ENCODE peak calls at places on chromosomes 7 and 10, in six cellular contexts. One of them, this sample, is unnamed.

GRCh38 chr10:65751218-65751617 is 1174.6 kb upstream of the LRRTM3 start:
- DNase-seq in GM23338: no peak
- DNase-seq in SK-N-SH: no peak
- DNase-seq in HCT116: no peak
- DNase-seq in HepG2: peak; percentile 36
- DNase-seq in GM12878: no peak
- DNase-seq in this sample: no peak

GRCh38 chr7:158017226-158018060 is 570.2 kb downstream of the PTPRN2 start:
- DNase-seq in HCT116: no peak
- DNase-seq in HepG2: no peak
- DNase-seq in GM23338: no peak
- DNase-seq in GM12878: no peak
- DNase-seq in SK-N-SH: no peak
- DNase-seq in this sample: no peak

GRCh38 chr7:34991938-34992840 is 45.1 kb downstream of the DPY19L1 start:
- DNase-seq in SK-N-SH: no peak
- DNase-seq in GM12878: peak; percentile 23
- DNase-seq in HCT116: peak; percentile 39
- DNase-seq in GM23338: no peak
- DNase-seq in HepG2: no peak
- DNase-seq in this sample: no peak

GRCh38 chr7:127447326-127447945 is 54.9 kb upstream of the ZNF800 start:
- DNase-seq in HCT116: peak; percentile 74
- DNase-seq in GM12878: peak; percentile 28
- DNase-seq in HepG2: peak; percentile 64
- DNase-seq in SK-N-SH: peak; percentile 42
- DNase-seq in GM23338: peak; percentile 94
- DNase-seq in this sample: peak; percentile 25

GRCh38 chr10:70426835-70427234 is 14.6 kb downstream of the NODAL start:
- DNase-seq in HCT116: no peak
- DNase-seq in GM23338: peak; percentile 24
- DNase-seq in SK-N-SH: no peak
- DNase-seq in GM12878: no peak
- DNase-seq in HepG2: no peak
- DNase-seq in this sample: no peak

GRCh38 chr10:117780411-117780810 is 237.9 kb downstream of the EMX2 start:
- DNase-seq in GM23338: no peak
- DNase-seq in SK-N-SH: no peak
- DNase-seq in HCT116: no peak
- DNase-seq in GM12878: no peak
- DNase-seq in HepG2: no peak
- DNase-seq in this sample: no peak

GRCh38 chr10:106078796-106079576 is 1085.5 kb downstream of the SORCS1 start:
- DNase-seq in HepG2: no peak
- DNase-seq in SK-N-SH: peak; percentile 3
- DNase-seq in HCT116: no peak
- DNase-seq in GM12878: no peak
- DNase-seq in GM23338: peak; percentile 18
- DNase-seq in this sample: no peak

GRCh38 chr10:717458-717857 is 28.0 kb upstream of the DIP2C start:
- DNase-seq in GM23338: no peak
- DNase-seq in HCT116: no peak
- DNase-seq in HepG2: no peak
- DNase-seq in GM12878: no peak
- DNase-seq in SK-N-SH: no peak
- DNase-seq in this sample: no peak

GRCh38 chr10:116014326-116014725 is 258.7 kb downstream of the GFRA1 start:
- DNase-seq in SK-N-SH: no peak
- DNase-seq in GM23338: no peak
- DNase-seq in HCT116: no peak
- DNase-seq in GM12878: no peak
- DNase-seq in HepG2: no peak
- DNase-seq in this sample: no peak

GRCh38 chr10:91672021-91672608 is 39.2 kb upstream of the PPP1R3C start:
- DNase-seq in GM12878: no peak
- DNase-seq in HepG2: no peak
- DNase-seq in SK-N-SH: peak; percentile 53
- DNase-seq in HCT116: no peak
- DNase-seq in GM23338: peak; percentile 21
- DNase-seq in this sample: no peak

GRCh38 chr10:70780370-70780760 is 4.8 kb downstream of the TBATA start:
- DNase-seq in SK-N-SH: peak; percentile 8
- DNase-seq in GM23338: no peak
- DNase-seq in GM12878: no peak
- DNase-seq in HCT116: no peak
- DNase-seq in HepG2: no peak
- DNase-seq in this sample: no peak

GRCh38 chr7:22665816-22666375 is 61.1 kb upstream of the IL6 start:
- DNase-seq in GM23338: no peak
- DNase-seq in SK-N-SH: no peak
- DNase-seq in HepG2: no peak
- DNase-seq in HCT116: no peak
- DNase-seq in GM12878: no peak
- DNase-seq in this sample: no peak

GRCh38 chr10:22712959-22713852 is 1.2 kb downstream of the PIP4K2A start:
- DNase-seq in HepG2: peak; percentile 29
- DNase-seq in GM12878: no peak
- DNase-seq in SK-N-SH: peak; percentile 71
- DNase-seq in HCT116: no peak
- DNase-seq in GM23338: peak; percentile 44
- DNase-seq in this sample: no peak

GRCh38 chr7:10122573-10123100 is 851.0 kb upstream of the PHF14 start:
- DNase-seq in HCT116: no peak
- DNase-seq in GM23338: peak; percentile 22
- DNase-seq in GM12878: no peak
- DNase-seq in SK-N-SH: peak; percentile 68
- DNase-seq in HepG2: no peak
- DNase-seq in this sample: no peak

GRCh38 chr10:7389844-7390243 is 21.0 kb downstream of the SFMBT2 start:
- DNase-seq in GM12878: no peak
- DNase-seq in HepG2: no peak
- DNase-seq in HCT116: no peak
- DNase-seq in GM23338: no peak
- DNase-seq in SK-N-SH: no peak
- DNase-seq in this sample: no peak

GRCh38 chr10:70950062-70950461 is 61.7 kb upstream of the PCBD1 start:
- DNase-seq in HCT116: no peak
- DNase-seq in HepG2: no peak
- DNase-seq in GM12878: no peak
- DNase-seq in GM23338: no peak
- DNase-seq in SK-N-SH: no peak
- DNase-seq in this sample: no peak

GRCh38 chr7:54678763-54679396 is 80.1 kb downstream of the SEC61G start:
- DNase-seq in HCT116: no peak
- DNase-seq in HepG2: no peak
- DNase-seq in SK-N-SH: no peak
- DNase-seq in GM12878: no peak
- DNase-seq in GM23338: no peak
- DNase-seq in this sample: no peak

GRCh38 chr10:126904807-126905686 is at the start of gene DOCK1:
- DNase-seq in SK-N-SH: peak; percentile 93
- DNase-seq in GM23338: peak; percentile 86
- DNase-seq in GM12878: no peak
- DNase-seq in HepG2: peak; percentile 37
- DNase-seq in HCT116: peak; percentile 38
- DNase-seq in this sample: no peak

GRCh38 chr7:4612939-4613841 is 68.9 kb upstream of the FOXK1 start:
- DNase-seq in HepG2: no peak
- DNase-seq in HCT116: no peak
- DNase-seq in SK-N-SH: peak; percentile 22
- DNase-seq in GM12878: no peak
- DNase-seq in GM23338: peak; percentile 69
- DNase-seq in this sample: no peak

GRCh38 chr10:86225098-86225782 is 141.4 kb downstream of the GRID1 start:
- DNase-seq in HCT116: no peak
- DNase-seq in GM23338: no peak
- DNase-seq in GM12878: no peak
- DNase-seq in HepG2: no peak
- DNase-seq in SK-N-SH: no peak
- DNase-seq in this sample: no peak

GRCh38 chr7:33109758-33110238 is 594 bp upstream of the RP9 start:
- DNase-seq in GM12878: no peak
- DNase-seq in SK-N-SH: peak; percentile 53
- DNase-seq in GM23338: no peak
- DNase-seq in HCT116: no peak
- DNase-seq in HepG2: no peak
- DNase-seq in this sample: no peak

GRCh38 chr10:122656308-122656705 is 43.3 kb downstream of the C10orf120 start:
- DNase-seq in HCT116: no peak
- DNase-seq in SK-N-SH: no peak
- DNase-seq in HepG2: no peak
- DNase-seq in GM12878: no peak
- DNase-seq in GM23338: no peak
- DNase-seq in this sample: no peak

GRCh38 chr10:110499796-110500514 is 2.2 kb downstream of the DUSP5 start:
- DNase-seq in GM12878: no peak
- DNase-seq in HepG2: no peak
- DNase-seq in SK-N-SH: no peak
- DNase-seq in GM23338: no peak
- DNase-seq in HCT116: no peak
- DNase-seq in this sample: no peak
- H3K27me3 ChIP-seq in GM12878: no peaks in the 10 kb centered on the region
- H3K27me3 ChIP-seq in HepG2: no peaks in the 10 kb centered on the region
- H3K27me3 ChIP-seq in SK-N-SH: no peaks in the 10 kb centered on the region
- H3K27me3 ChIP-seq in GM23338: peaks cover 40% of the 10 kb centered on the region
- H3K27me3 ChIP-seq in HCT116: no peaks in the 10 kb centered on the region
- H3K27me3 ChIP-seq in this sample: no peaks in the 10 kb centered on the region

DNA sequence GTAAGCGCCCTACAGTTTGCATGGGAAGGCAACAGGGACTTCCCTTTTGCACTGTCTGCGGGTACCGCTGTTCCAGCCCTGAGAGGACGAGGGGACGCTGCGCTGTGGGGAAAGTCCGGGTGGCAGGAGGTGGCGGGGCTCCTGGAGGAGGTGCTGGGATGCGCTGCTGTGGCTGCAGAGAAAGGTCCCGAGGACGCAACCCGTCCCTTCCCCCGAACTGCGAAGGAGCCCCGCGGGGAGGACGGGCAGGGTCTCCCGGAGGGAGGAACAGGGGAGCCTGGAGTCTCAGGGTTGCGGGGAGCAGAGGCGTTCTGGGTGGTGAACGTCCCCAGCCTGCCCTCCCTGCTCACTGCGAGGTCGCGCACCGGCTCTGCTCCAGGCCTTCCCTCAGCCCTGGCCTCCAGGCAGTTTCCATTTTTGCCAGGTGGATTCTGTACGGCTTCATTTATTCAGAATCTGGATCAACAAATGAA is 91.6 kb downstream of the CXCL12 start:
- DNase-seq in SK-N-SH: no peak
- DNase-seq in HCT116: no peak
- DNase-seq in GM23338: peak; percentile 38
- DNase-seq in GM12878: no peak
- DNase-seq in HepG2: no peak
- DNase-seq in this sample: no peak
- H3K27ac ChIP-seq in SK-N-SH: no peak overlapping the region
- H3K27ac ChIP-seq in HCT116: no peak overlapping the region
- H3K27ac ChIP-seq in GM23338: no peak overlapping the region
- H3K27ac ChIP-seq in GM12878: no peak overlapping the region
- H3K27ac ChIP-seq in HepG2: no peak overlapping the region
- H3K27ac ChIP-seq in this sample: no peak overlapping the region

GRCh38 chr7:92667816-92668540 is 77.8 kb upstream of the FAM133B start:
- DNase-seq in HepG2: no peak
- DNase-seq in SK-N-SH: no peak
- DNase-seq in GM23338: no peak
- DNase-seq in GM12878: no peak
- DNase-seq in HCT116: no peak
- DNase-seq in this sample: no peak

GRCh38 chr7:92671502-92672169 is 81.4 kb upstream of the FAM133B start:
- DNase-seq in SK-N-SH: no peak
- DNase-seq in GM23338: no peak
- DNase-seq in HCT116: no peak
- DNase-seq in GM12878: no peak
- DNase-seq in HepG2: no peak
- DNase-seq in this sample: no peak

GRCh38 chr7:92670204-92670851 is 80.1 kb upstream of the FAM133B start:
- DNase-seq in HCT116: no peak
- DNase-seq in GM23338: no peak
- DNase-seq in SK-N-SH: no peak
- DNase-seq in GM12878: no peak
- DNase-seq in HepG2: no peak
- DNase-seq in this sample: no peak

GRCh38 chr7:92668564-92668963 is 78.4 kb upstream of the FAM133B start:
- DNase-seq in GM12878: no peak
- DNase-seq in GM23338: no peak
- DNase-seq in HepG2: no peak
- DNase-seq in HCT116: no peak
- DNase-seq in SK-N-SH: no peak
- DNase-seq in this sample: no peak

GRCh38 chr7:92669616-92670153 is 79.5 kb upstream of the FAM133B start:
- DNase-seq in GM23338: no peak
- DNase-seq in GM12878: no peak
- DNase-seq in SK-N-SH: no peak
- DNase-seq in HCT116: no peak
- DNase-seq in HepG2: no peak
- DNase-seq in this sample: no peak
- TF ChIP-seq REST in GM23338: no peak
- TF ChIP-seq REST in GM12878: no peak
- TF ChIP-seq REST in SK-N-SH: no peak
- TF ChIP-seq REST in HCT116: no peak
- TF ChIP-seq REST in HepG2: no peak
- TF ChIP-seq REST in this sample: no peak

GRCh38 chr7:142880886-142881505 is 4.5 kb downstream of the TRPV6 start:
- DNase-seq in GM23338: peak; percentile 85
- DNase-seq in HCT116: peak; percentile 37
- DNase-seq in SK-N-SH: peak; percentile 73
- DNase-seq in HepG2: peak; percentile 23
- DNase-seq in GM12878: no peak
- DNase-seq in this sample: peak; percentile 41
- H3K27me3 ChIP-seq in GM23338: no peaks in the 10 kb centered on the region
- H3K27me3 ChIP-seq in HCT116: peaks cover 6% of the 10 kb centered on the region
- H3K27me3 ChIP-seq in SK-N-SH: peaks cover 79% of the 10 kb centered on the region
- H3K27me3 ChIP-seq in HepG2: peaks cover 1% of the 10 kb centered on the region
- H3K27me3 ChIP-seq in GM12878: no peaks in the 10 kb centered on the region
- H3K27me3 ChIP-seq in this sample: peaks cover 13% of the 10 kb centered on the region

GRCh38 chr10:129971381-129972144 is 7.5 kb upstream of the EBF3 start:
- DNase-seq in SK-N-SH: peak; percentile 96
- DNase-seq in HCT116: no peak
- DNase-seq in GM12878: no peak
- DNase-seq in HepG2: peak; percentile 8
- DNase-seq in GM23338: peak; percentile 85
- DNase-seq in this sample: no peak
- H3K27ac ChIP-seq in SK-N-SH: no peak overlapping the region
- H3K27ac ChIP-seq in HCT116: no peak overlapping the region
- H3K27ac ChIP-seq in GM12878: no peak overlapping the region
- H3K27ac ChIP-seq in HepG2: no peak overlapping the region
- H3K27ac ChIP-seq in GM23338: no peak overlapping the region
- H3K27ac ChIP-seq in this sample: no peak overlapping the region